ENCODE peak calls at places on chromosome 4, in four cellular contexts. H, U, B and R are unnamed samples.

GRCh38 chr4:69617083-69617694 is 22.3 kb downstream of the UGT2A2 start:
- DNase-seq in U (peak), H (peak), B (no peak), R (peak)

GRCh38 chr4:119189638-119190037 is 22.9 kb upstream of the USP53 start:
- DNase-seq in H (no peak), U (no peak), B (no peak), R (peak)

GRCh38 chr4:1601852-1602525 is 82.1 kb downstream of the FAM53A start:
- DNase-seq in B (no peak), U (no peak), H (no peak), R (no peak)

GRCh38 chr4:166044871-166045270 is 171.8 kb downstream of the TLL1 start:
- DNase-seq in H (no peak), U (no peak), B (no peak), R (peak)

GRCh38 chr4:4594531-4594930 is 52.7 kb upstream of the STX18 start:
- DNase-seq in U (no peak), H (no peak), B (no peak), R (no peak)

GRCh38 chr4:113645771-113646455 is 115.6 kb downstream of the CAMK2D start:
- DNase-seq in H (no peak), U (peak), B (peak), R (no peak)

GRCh38 chr4:183099537-183100297 is 660 bp downstream of the WWC2 start:
- DNase-seq in B (peak), U (peak), H (peak), R (peak)

GRCh38 chr4:37603070-37603468 is 83.1 kb downstream of the RELL1 start:
- DNase-seq in B (peak), H (peak), U (peak), R (peak)

GRCh38 chr4:149009223-149009622 is 567.0 kb upstream of the NR3C2 start:
- DNase-seq in B (no peak), U (no peak), H (no peak), R (peak)

GRCh38 chr4:17010426-17011087 is 112.1 kb upstream of the LDB2 start:
- DNase-seq in H (no peak), U (no peak), B (peak), R (no peak)

GRCh38 chr4:152680988-152681731 is 1.4 kb upstream of the TMEM154 start:
- DNase-seq in B (no peak), U (peak), H (no peak), R (no peak)

GRCh38 chr4:3820806-3821579 is 54.8 kb downstream of the ADRA2C start:
- DNase-seq in B (no peak), H (no peak), U (no peak), R (no peak)

GRCh38 chr4:153969542-153969941 is 180.7 kb upstream of the SFRP2 start:
- DNase-seq in U (no peak), B (no peak), H (no peak), R (no peak)

GRCh38 chr4:6430927-6431326 is 41.5 kb downstream of the PPP2R2C start:
- DNase-seq in U (no peak), H (no peak), B (no peak), R (no peak)

GRCh38 chr4:151339472-151339871 is 14.1 kb upstream of the SH3D19 start:
- DNase-seq in B (no peak), U (no peak), H (no peak), R (no peak)

GRCh38 chr4:82748176-82748575 is 50.4 kb downstream of the SCD5 start:
- DNase-seq in U (peak), B (no peak), H (no peak), R (no peak)

GRCh38 chr4:174629265-174629664 is 107.0 kb upstream of the HPGD start:
- DNase-seq in B (no peak), H (no peak), U (peak), R (peak)

GRCh38 chr4:111595456-111595855 is 549.8 kb upstream of the FAM241A start:
- DNase-seq in U (no peak), B (no peak), H (no peak), R (no peak)

GRCh38 chr4:188975271-188975670 is 836.0 kb downstream of the TRIML1 start:
- DNase-seq in U (no peak), B (peak), H (no peak), R (no peak)

GRCh38 chr4:125956281-125956680 is 641.5 kb downstream of the FAT4 start:
- DNase-seq in U (no peak), H (no peak), B (no peak), R (no peak)

GRCh38 chr4:125958519-125958918 is 643.8 kb downstream of the FAT4 start:
- DNase-seq in B (no peak), H (no peak), U (no peak), R (no peak)

DNA sequence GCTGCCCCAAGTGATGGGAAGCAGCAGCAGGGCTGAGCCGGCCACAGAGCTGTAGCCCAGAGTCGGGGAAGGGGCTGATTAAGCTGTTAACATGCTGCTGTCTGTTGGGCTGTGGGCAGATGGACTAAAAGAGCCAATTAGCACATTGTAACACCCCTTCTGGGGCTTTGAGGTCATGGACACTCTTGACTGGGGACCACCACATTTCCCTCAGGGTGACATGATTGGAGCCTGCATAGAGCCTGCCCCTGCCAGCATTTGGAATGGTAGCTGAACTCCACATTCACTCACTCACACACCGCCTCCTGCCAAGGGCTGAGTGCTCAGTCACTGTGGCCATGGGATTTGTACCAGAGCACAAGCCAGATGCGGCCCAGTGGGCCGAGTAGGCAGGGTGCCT is 646.9 kb downstream of the FAT4 start:
- DNase-seq in U (no peak), H (no peak), B (no peak), R (no peak)
- H4K8ac ChIP-seq in U (no peak), H (no peak), B (no peak), R (no peak)

GRCh38 chr4:102829803-102830202 is 2.5 kb upstream of the UBE2D3 start:
- DNase-seq in U (no peak), B (no peak), H (no peak), R (no peak)
- H2BK5ac ChIP-seq in U (no peak), B (no peak), H (no peak), R (no peak)

DNA sequence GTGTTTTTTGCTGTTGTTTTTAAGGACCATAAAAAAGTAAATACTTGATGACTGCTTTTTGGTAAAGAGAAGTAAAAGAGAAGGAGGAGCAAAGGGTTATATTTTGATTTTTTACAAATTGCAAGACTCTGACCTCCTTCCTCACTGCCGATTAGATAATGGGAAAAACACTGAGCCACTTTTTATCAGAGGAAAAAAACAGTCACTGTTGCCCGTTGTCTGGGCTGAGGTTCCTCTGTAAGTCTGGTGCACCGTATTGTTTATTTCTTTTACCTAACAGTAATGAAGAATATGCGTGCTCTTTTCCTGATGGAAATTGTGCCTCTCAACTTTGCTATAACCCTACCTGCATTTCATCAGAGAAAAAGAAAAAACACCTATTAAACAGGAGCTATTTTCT is 178.7 kb upstream of the EMCN start:
- DNase-seq in U (no peak), B (no peak), H (no peak), R (no peak)
- H4K8ac ChIP-seq in U (no peak), B (no peak), H (no peak), R (no peak)

GRCh38 chr4:136637071-136637777 is 895.1 kb downstream of the PCDH18 start:
- DNase-seq in B (peak), U (peak), H (peak), R (peak)

GRCh38 chr4:136634121-136634520 is 898.2 kb downstream of the PCDH18 start:
- DNase-seq in U (no peak), B (no peak), H (no peak), R (no peak)

GRCh38 chr4:136636155-136636554 is 896.1 kb downstream of the PCDH18 start:
- DNase-seq in B (no peak), H (no peak), U (no peak), R (no peak)
- H2BK5ac ChIP-seq in B (no peak), H (no peak), U (no peak), R (no peak)

DNA sequence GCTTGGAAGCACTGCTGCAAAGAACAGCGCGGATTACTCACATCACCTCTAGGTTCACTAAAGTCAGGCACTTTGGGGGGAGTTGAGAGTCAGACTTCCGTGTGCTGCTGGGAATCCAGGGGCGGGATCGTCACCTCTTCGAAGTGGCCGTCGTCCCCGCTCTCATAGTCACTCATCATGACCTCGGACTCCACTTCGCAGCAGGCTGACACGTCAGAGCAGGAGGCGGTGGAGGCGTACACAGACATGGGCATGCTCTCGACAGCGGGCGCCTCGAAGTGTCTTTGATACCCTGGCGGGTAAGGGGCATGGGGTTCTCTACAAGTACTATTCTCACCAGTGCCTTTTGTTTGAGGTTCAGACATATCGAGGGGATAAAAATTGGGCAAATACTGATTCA is 33.1 kb upstream of the MTNR1A start:
- DNase-seq in H (no peak), B (no peak), U (no peak), R (no peak)
- H4K8ac ChIP-seq in H (no peak), B (no peak), U (no peak), R (no peak)

GRCh38 chr4:88597970-88598369 is 5.7 kb downstream of the HERC3 start:
- DNase-seq in U (no peak), B (no peak), H (no peak), R (no peak)

GRCh38 chr4:88591787-88592599 is at the start of gene HERC3:
- DNase-seq in U (peak), B (peak), H (peak), R (peak)

GRCh38 chr4:88587285-88587684 is 5.0 kb upstream of the HERC3 start:
- DNase-seq in H (no peak), U (no peak), B (no peak), R (no peak)

GRCh38 chr4:88592600-88593448 is 544 bp downstream of the HERC3 start:
- DNase-seq in U (peak), H (peak), B (peak), R (peak)
- H2BK5ac ChIP-seq in U (no peak), H (no peak), B (no peak), R (no peak)